ENCODE peak calls at places on chromosomes 6 and 20, in four cellular contexts. T is lower lobe of right lung, E is nephron progenitor cell, G is AG04449. L is an unnamed sample.

GRCh38 chr6:118856301-118856700 is 37.7 kb upstream of the ASF1A start:
- DNase-seq in T (no peak), E (no peak), G (no peak), L (no peak)

GRCh38 chr6:7587631-7588100 is 2.3 kb upstream of the SNRNP48 start:
- DNase-seq in T (no peak), E (no peak), G (peak), L (peak)

GRCh38 chr6:150152891-150153876 is 10.3 kb downstream of the PPP1R14C start:
- DNase-seq in T (no peak), E (no peak), G (no peak), L (no peak)

GRCh38 chr6:157989541-157990289 is 8.1 kb downstream of the SYNJ2 start:
- DNase-seq in T (peak), E (no peak), G (no peak), L (no peak)

GRCh38 chr20:22501034-22501433 is 83.3 kb downstream of the FOXA2 start:
- DNase-seq in T (no peak), E (no peak), G (no peak), L (no peak)

GRCh38 chr6:41073968-41074691 is 1.4 kb downstream of the NFYA start:
- DNase-seq in T (no peak), E (no peak), G (no peak), L (no peak)

GRCh38 chr6:134719850-134720249 is 230.1 kb downstream of the ALDH8A1 start:
- DNase-seq in T (no peak), E (no peak), G (no peak), L (no peak)

GRCh38 chr20:61572789-61573188 is 320.7 kb downstream of the CDH4 start:
- DNase-seq in T (no peak), E (no peak), G (no peak), L (no peak)

GRCh38 chr6:122012576-122012975 is 386.9 kb upstream of the HSF2 start:
- DNase-seq in T (no peak), E (no peak), G (no peak), L (no peak)

GRCh38 chr20:62758226-62758912 is 37.9 kb upstream of the MRGBP start:
- DNase-seq in T (peak), E (no peak), G (no peak), L (no peak)

GRCh38 chr6:72080260-72080941 is 194.1 kb downstream of the RIMS1 start:
- DNase-seq in T (no peak), E (no peak), G (no peak), L (no peak)

GRCh38 chr6:72081880-72082279 is 195.5 kb downstream of the RIMS1 start:
- DNase-seq in T (no peak), E (no peak), G (no peak), L (no peak)

GRCh38 chr6:72083976-72084375 is 197.6 kb downstream of the RIMS1 start:
- DNase-seq in T (no peak), E (no peak), G (no peak), L (no peak)

DNA sequence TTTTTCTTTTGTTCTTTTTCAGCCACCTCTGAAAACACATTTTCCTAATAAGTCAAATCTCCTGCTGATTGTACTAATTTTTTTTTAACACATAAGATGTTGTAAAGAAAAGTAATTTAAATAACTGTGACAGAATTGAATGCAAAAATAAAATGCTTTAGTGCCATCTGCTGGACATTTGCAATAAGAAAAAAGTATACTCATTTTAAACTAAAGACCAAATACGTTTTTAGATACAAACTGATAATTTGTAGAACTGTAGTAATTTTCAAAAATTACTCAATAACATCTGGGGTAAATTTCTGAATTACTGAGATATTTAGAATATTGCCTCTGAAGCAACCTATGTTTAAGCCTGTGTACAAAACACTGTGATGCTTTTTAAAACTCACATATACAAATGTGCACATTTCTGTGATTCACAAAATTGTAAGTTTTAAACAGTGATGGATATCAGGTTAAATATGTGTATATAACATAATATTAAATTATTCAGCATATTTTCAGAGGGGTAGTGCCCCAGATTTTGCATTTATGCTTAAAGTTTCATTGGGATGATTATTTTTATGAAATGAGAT is 198.7 kb downstream of the RIMS1 start:
- DNase-seq in T (no peak), E (no peak), G (no peak), L (no peak)
- TF ChIP-seq CTCF in T (peak), E (peak), G (no peak), L (peak)

DNA sequence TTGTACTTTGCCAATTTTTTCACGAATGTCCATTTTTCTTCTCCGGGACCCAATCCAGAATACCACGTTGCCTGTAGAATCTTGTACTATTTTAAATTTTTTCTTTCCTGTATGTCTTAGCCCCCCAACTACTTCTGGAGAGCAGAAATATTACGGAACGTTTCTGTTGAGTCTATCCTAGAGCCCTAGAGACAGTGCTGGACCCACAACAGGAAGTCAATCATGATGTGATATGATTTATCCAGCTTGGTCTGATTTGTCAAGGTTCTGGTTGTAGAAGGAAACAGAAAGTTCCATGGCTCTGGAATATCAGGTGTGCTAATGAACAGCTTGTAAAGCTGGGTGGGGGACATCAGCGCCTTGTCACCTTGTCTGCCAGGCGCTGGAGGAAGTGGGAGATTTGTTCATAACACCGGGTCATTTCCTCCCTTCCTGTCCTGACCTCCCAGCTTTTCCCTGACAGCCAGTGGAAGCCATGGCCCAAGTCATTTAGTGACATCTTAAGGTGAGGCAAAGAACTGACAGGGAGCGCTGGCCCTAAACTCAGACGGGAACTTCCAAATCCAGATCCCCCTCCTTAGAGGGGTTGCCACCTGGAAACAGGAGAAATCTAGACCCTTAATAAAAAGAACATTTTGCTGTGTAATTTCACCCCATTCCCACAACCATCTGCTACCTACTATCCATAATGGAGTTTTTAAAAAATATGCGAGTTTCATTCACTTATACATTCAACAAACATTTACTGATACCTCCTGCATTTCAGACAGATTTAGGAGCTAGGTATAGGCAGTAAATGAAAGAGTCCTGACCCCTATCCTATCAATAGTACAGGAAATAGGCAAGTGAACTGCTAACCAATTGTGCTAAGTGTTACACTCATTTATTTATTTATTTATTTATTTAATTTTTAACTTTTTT is 130.5 kb downstream of the ZFP64 start:
- DNase-seq in T (no peak), E (peak), G (no peak), L (peak)
- TF ChIP-seq CTCF in T (peak), E (peak), G (peak), L (peak)

DNA sequence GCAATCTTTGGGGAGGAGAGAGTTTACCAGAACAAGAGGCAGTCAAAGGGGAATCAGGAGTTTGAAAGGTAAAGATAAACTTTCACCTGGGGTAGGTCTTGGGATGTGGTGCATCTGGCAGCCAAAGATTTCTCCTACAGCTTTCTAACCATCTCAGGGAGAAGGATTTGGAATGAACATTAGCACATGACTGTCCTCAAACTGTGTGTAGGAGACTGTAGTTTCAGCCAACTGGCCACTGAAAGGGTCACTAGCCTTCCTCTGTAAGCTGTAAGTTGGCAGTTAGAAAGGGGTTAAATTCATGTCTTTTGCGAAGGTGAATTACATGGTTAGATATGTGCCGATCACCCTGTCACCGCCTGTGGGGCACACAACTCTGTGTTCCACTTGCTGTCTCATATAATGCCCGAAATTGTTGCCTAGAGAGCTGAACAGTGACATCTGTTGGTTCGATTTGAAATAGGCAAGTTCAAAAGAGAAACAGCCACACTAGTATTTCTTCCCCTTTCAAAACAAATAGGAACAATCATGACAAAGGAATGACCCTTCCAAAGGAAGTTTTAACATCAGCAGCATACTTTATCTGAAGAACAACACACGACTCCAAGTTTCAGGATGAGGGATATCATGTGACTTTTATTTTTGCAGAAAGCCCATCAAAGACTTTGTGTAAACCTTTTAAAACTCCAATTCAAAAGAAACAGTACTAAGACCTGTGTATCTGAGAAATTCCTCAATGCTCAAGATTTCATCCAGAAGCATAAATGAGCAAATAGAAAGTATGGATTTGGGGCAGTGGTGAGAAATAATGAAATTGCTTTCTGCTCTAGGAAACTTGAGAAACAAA is 1.1 kb upstream of the OPN5 start:
- DNase-seq in T (no peak), E (peak), G (peak), L (no peak)
- TF ChIP-seq CTCF in T (peak), E (peak), G (peak), L (peak)

GRCh38 chr6:21597706-21598273 is 4.2 kb downstream of the SOX4 start:
- DNase-seq in T (no peak), E (peak), G (no peak), L (no peak)

GRCh38 chr6:21595265-21595950 is 1.9 kb downstream of the SOX4 start:
- DNase-seq in T (peak), E (peak), G (no peak), L (peak)

GRCh38 chr6:21597243-21597682 is 3.7 kb downstream of the SOX4 start:
- DNase-seq in T (no peak), E (no peak), G (no peak), L (no peak)

GRCh38 chr6:21595951-21596378 is 2.4 kb downstream of the SOX4 start:
- DNase-seq in T (no peak), E (peak), G (no peak), L (no peak)

DNA sequence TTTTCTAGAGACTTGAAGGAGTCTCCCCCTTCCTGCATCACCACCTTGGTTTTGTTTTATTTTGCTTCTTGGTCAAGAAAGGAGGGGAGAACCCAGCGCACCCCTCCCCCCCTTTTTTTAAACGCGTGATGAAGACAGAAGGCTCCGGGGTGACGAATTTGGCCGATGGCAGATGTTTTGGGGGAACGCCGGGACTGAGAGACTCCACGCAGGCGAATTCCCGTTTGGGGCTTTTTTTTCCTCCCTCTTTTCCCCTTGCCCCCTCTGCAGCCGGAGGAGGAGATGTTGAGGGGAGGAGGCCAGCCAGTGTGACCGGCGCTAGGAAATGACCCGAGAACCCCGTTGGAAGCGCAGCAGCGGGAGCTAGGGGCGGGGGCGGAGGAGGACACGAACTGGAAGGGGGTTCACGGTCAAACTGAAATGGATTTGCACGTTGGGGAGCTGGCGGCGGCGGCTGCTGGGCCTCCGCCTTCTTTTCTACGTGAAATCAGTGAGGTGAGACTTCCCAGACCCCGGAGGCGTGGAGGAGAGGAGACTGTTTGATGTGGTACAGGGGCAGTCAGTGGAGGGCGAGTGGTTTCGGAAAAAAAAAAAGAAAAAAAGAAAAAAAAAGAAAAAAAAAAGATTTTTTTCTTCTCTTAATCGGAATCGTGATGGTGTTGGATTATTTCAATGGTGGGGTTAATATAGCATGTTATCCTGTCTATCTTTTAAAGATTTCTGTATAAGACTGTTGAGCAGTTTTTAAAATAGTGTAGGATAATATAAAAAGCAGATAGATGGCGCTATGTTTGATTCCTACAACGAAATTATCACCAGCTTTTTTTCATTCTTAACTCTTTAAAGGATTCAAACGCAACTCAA is 3.1 kb downstream of the SOX4 start:
- DNase-seq in T (peak), E (peak), G (no peak), L (peak)
- TF ChIP-seq CTCF in T (peak), E (peak), G (peak), L (peak)

GRCh38 chr6:4055420-4056041 is 23.4 kb downstream of the FAM217A start:
- DNase-seq in T (no peak), E (no peak), G (peak), L (no peak)
- TF ChIP-seq CTCF in T (peak), E (no peak), G (peak), L (peak)

GRCh38 chr6:116370328-116370716 is 425 bp upstream of the DSE start:
- DNase-seq in T (no peak), E (no peak), G (no peak), L (no peak)

GRCh38 chr6:116369540-116370327 is 1.0 kb upstream of the DSE start:
- DNase-seq in T (no peak), E (peak), G (no peak), L (no peak)

GRCh38 chr6:116370717-116371383 is at the start of gene DSE:
- DNase-seq in T (peak), E (peak), G (no peak), L (no peak)

GRCh38 chr6:116373300-116373699 is 2.6 kb downstream of the DSE start:
- DNase-seq in T (no peak), E (no peak), G (no peak), L (no peak)

GRCh38 chr6:116371384-116372209 is 850 bp downstream of the DSE start:
- DNase-seq in T (peak), E (peak), G (no peak), L (peak)
- TF ChIP-seq CTCF in T (no peak), E (no peak), G (no peak), L (no peak)

GRCh38 chr6:6217838-6218237 is 102.6 kb downstream of the F13A1 start:
- DNase-seq in T (no peak), E (no peak), G (no peak), L (no peak)
- TF ChIP-seq CTCF in T (no peak), E (no peak), G (no peak), L (no peak)

DNA sequence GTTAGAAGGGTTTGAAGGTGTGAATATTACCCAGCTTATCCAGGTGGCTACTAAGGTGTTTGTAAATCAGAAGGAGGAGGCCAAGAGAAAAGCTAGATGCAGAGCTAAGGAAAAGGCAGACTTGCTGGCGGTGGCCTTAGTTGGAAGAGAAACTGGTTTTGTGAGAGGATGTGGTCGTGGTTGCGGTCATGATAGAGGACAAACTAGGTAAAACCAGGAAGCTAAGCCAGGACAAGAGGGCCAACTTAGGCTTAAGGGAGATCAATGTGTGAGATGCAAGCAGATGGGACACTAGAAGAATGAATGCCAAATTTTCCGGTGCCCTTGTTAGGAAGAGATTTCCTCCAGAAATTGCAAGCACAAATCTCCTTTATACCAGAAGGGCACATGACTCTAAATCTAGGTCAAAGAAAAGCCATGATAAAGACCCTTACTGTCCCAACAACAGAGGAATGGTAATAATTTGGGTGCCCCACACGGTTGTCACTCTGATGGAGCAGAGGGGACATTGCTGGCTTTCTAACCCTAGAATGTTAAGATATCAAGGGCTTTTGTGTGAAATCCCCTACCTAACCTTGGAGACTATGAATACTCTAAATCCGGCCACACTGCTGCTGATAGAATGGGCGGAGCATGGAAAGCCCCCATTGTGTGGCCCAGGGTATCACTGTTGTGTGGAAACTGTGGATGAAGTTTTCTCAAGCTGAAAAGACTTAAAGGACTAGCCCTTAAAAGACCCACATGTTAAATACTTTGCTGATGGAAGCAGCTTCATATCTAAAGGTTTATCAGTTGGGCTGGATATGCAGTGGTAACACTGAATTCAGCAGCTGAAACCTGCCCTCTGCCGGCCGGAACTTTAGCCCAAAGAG is 7.8 kb downstream of the IL22RA2 start:
- DNase-seq in T (no peak), E (no peak), G (no peak), L (no peak)
- TF ChIP-seq CTCF in T (no peak), E (no peak), G (no peak), L (no peak)

GRCh38 chr6:169720207-169720855 is 4.0 kb downstream of the PHF10 start:
- DNase-seq in T (no peak), E (no peak), G (no peak), L (no peak)
- TF ChIP-seq CTCF in T (no peak), E (no peak), G (no peak), L (peak)

GRCh38 chr6:37603284-37603683 is 94.4 kb downstream of the MDGA1 start:
- DNase-seq in T (no peak), E (no peak), G (no peak), L (no peak)

GRCh38 chr6:37612475-37612874 is 85.2 kb downstream of the MDGA1 start:
- DNase-seq in T (no peak), E (no peak), G (no peak), L (no peak)

GRCh38 chr6:37608587-37608986 is 89.1 kb downstream of the MDGA1 start:
- DNase-seq in T (no peak), E (no peak), G (no peak), L (no peak)

GRCh38 chr6:37611516-37611915 is 86.2 kb downstream of the MDGA1 start:
- DNase-seq in T (no peak), E (no peak), G (no peak), L (no peak)

DNA sequence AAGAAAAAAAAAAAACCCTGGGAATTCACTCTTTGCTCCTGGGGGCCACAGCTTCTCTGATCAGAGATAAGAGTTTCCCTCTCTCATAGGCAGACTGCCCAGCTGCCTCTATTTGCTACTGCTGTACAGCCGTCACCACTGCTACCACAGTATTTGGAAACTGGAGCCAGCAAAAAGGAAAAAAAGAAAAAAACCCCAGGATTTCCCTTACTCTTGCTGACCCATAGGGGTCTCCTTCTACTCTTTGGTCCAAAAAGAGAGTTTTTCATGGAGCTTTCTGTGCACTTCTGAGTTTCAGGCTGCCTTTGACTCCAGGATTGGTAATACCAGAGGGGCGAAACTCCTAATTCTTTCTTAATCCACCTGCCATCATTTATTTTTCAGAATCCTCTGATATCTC is 89.7 kb downstream of the MDGA1 start:
- DNase-seq in T (no peak), E (no peak), G (no peak), L (no peak)
- TF ChIP-seq CTCF in T (no peak), E (peak), G (peak), L (peak)